ENCODE peak calls at places on chromosomes 13 and 19, in nine cellular contexts. S is stimulated activated CD4-positive, alpha-beta T cell treated with anti-CD3 and anti-CD28 coated beads, TNF-alpha, amount 100 ng/mL, for 24 hours; W is Peyer's patch; Y is upper lobe of right lung; T is stimulated activated CD8-positive, alpha-beta memory T cell treated with anti-CD3 and anti-CD28 coated beads, Interleukin-7, amount 100 ng/mL, for 4 hours; O is NCI-H1048; C is HFFc6; J is fibroblast of mammary gland; N is HTR-8/SVneo. B is an unnamed sample.

GRCh38 chr13:61275251-61275650 is 140.4 kb downstream of the PCDH20 start:
- DNase-seq in S (no peak), J (no peak), Y (no peak), C (no peak), O (no peak), W (no peak), T (no peak), N (no peak), B (no peak)

GRCh38 chr19:5001547-5002131 is 32.7 kb downstream of the KDM4B start:
- DNase-seq in W (no peak), O (no peak), T (no peak), S (peak), Y (no peak), C (peak), J (peak), N (peak), B (peak)

GRCh38 chr13:94537740-94538630 is 58.0 kb downstream of the TGDS start:
- DNase-seq in W (no peak), J (peak), T (no peak), N (no peak), C (no peak), S (no peak), Y (no peak), O (no peak), B (no peak)

GRCh38 chr19:46639356-46640061 is 3.5 kb upstream of the GNG8 start:
- DNase-seq in W (no peak), S (no peak), J (peak), N (peak), T (no peak), C (peak), Y (peak), O (no peak), B (peak)

GRCh38 chr13:26967119-26968038 is 204.2 kb downstream of the USP12 start:
- DNase-seq in W (peak), C (no peak), S (no peak), Y (no peak), N (no peak), T (no peak), O (no peak), J (peak), B (peak)

GRCh38 chr13:75910591-75910990 is 274.5 kb downstream of the LMO7 start:
- DNase-seq in N (no peak), W (no peak), Y (no peak), O (no peak), C (no peak), J (peak), T (no peak), S (no peak), B (no peak)

GRCh38 chr13:63680704-63681103 is 2265.1 kb upstream of the PCDH20 start:
- DNase-seq in C (no peak), O (no peak), S (no peak), J (no peak), N (no peak), Y (no peak), W (no peak), T (no peak), B (no peak)

GRCh38 chr19:38640368-38640767 is 7.1 kb upstream of the ACTN4 start:
- DNase-seq in C (no peak), S (no peak), N (no peak), T (no peak), J (no peak), W (no peak), O (no peak), Y (no peak), B (no peak)

GRCh38 chr13:112065867-112066623 is 904 bp upstream of the SOX1 start:
- DNase-seq in O (no peak), Y (no peak), S (no peak), W (no peak), J (no peak), C (no peak), T (no peak), N (no peak), B (no peak)

GRCh38 chr13:75760182-75760981 is 124.3 kb downstream of the LMO7 start:
- DNase-seq in N (no peak), S (no peak), C (no peak), O (no peak), Y (no peak), T (no peak), W (peak), J (peak), B (no peak)

GRCh38 chr13:22427783-22428182 is 753.0 kb upstream of the SGCG start:
- DNase-seq in S (no peak), W (no peak), O (no peak), C (no peak), N (no peak), J (no peak), T (no peak), Y (no peak), B (no peak)

GRCh38 chr19:42032428-42032827 is 37.6 kb downstream of the GRIK5 start:
- DNase-seq in N (no peak), Y (no peak), T (no peak), W (no peak), C (no peak), O (peak), S (no peak), J (no peak), B (peak)

GRCh38 chr19:2845107-2845506 is 3.8 kb downstream of the ZNF555 start:
- DNase-seq in Y (no peak), J (no peak), C (no peak), S (no peak), N (no peak), O (no peak), W (no peak), T (no peak), B (no peak)

GRCh38 chr13:26446751-26447150 is 110.7 kb upstream of the WASF3 start:
- DNase-seq in C (no peak), J (no peak), W (no peak), Y (no peak), N (no peak), T (no peak), O (no peak), S (no peak), B (peak)